ENCODE peak calls at places on chromosome 9, in seven cellular contexts. V is IMR-90, F is mesendoderm, T is H1, S is H9, R is mesenchymal stem cell, G is trophoblast cell. P is an unnamed sample.

GRCh38 chr9:132163457-132163875 is 1.6 kb downstream of the NTNG2 start:
- DNase-seq in V (peak), F (peak), T (no peak), S (no peak), R (peak), G (no peak), P (no peak)

GRCh38 chr9:122029898-122030297 is 63.2 kb downstream of the TTLL11 start:
- DNase-seq in V (no peak), F (peak), T (no peak), S (no peak), R (no peak), G (no peak), P (no peak)

GRCh38 chr9:128361981-128362646 is 9.1 kb upstream of the URM1 start:
- DNase-seq in V (peak), F (peak), T (no peak), S (peak), R (peak), G (peak), P (peak)

GRCh38 chr9:117273612-117274011 is 141.2 kb downstream of the ASTN2 start:
- DNase-seq in V (no peak), F (no peak), T (no peak), S (no peak), R (no peak), G (no peak), P (no peak)

GRCh38 chr9:127219533-127219932 is 45.0 kb upstream of the GARNL3 start:
- DNase-seq in V (no peak), F (no peak), T (no peak), S (no peak), R (no peak), G (no peak), P (no peak)

GRCh38 chr9:135939351-135940265 is 21.6 kb downstream of the UBAC1 start:
- DNase-seq in V (no peak), F (no peak), T (no peak), S (no peak), R (no peak), G (no peak), P (no peak)

GRCh38 chr9:18142964-18143363 is 331.0 kb upstream of the ADAMTSL1 start:
- DNase-seq in V (no peak), F (peak), T (no peak), S (no peak), R (no peak), G (no peak), P (no peak)

GRCh38 chr9:89750117-89750551 is 145.3 kb downstream of the GADD45G start:
- DNase-seq in V (no peak), F (peak), T (no peak), S (peak), R (no peak), G (no peak), P (peak)

GRCh38 chr9:105950894-105951293 is 256.6 kb downstream of the TMEM38B start:
- DNase-seq in V (no peak), F (no peak), T (no peak), S (no peak), R (no peak), G (no peak), P (no peak)

GRCh38 chr9:107874591-107875374 is 385.2 kb upstream of the KLF4 start:
- DNase-seq in V (no peak), F (no peak), T (no peak), S (no peak), R (no peak), G (peak), P (no peak)

DNA sequence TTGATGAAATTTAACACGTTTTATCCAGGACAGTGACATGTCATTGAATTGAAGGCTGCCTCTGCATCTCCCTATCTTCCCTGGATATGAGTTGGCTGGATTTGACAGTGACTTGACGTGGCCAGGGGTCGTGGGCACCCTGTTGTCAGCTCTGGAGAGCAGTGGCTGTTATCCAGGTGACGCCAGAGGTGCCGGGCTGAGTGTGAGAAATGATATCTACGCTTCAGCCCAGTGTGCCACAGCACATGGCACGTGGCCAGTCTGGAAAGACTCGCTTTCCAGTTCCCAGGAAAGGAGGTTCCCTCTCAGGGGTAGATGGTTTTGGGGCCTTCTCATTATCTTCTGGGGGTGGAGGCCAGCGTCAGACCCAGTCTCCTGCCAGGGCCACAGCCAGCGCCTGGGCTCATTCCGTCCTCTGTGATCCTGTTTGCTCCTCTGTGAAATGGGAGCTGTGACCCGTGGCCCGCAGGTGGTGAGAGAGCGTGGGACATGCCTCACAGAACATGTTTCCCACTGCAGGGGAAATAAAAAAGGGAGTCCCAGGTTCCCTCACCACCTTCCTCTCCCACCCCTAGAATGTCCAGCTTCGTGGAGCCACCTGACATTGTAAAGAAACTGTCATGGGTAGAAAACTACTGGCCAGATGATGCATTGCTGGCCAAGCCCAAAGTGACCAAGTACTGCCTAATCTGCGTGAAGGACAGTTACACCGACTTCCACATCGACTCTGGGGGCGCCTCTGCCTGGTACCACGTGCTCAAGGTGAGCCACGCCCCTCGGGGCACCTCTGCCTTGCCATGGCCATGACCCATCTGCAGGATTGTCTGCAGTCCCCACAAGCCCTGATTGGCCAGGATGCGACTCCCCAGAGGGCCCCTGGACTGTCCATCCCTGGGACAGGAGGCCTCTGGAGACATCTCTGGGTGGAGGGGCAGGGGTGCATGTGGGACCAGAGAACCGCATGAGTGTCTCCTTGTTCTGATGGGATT is 76.5 kb downstream of the PHF2 start:
- DNase-seq in V (no peak), F (no peak), T (no peak), S (no peak), R (no peak), G (no peak), P (no peak)
- H4K8ac ChIP-seq in V (no peak), F (no peak), T (peak), S (no peak), R (no peak), G (no peak), P (no peak)

DNA sequence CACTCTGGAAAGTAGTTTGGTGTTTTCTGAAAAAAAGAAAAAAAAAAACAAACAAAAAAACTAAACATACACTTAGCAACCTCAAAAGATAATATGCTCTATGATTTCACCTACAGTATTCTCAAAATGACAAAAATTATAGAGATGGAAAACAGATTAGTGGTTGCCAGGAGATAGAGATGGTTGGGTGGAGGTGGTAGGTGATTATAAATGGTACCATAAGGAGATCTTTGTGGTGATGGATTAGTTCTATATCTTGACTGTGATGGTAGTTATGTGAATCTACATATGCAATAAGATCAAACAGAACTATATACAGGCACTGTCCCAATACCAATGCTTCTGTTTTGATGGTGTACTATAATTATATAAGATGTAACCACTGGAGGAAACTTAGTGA is 32.0 kb downstream of the PTBP3 start:
- DNase-seq in V (no peak), F (no peak), T (no peak), S (no peak), R (no peak), G (no peak), P (no peak)
- H3K27ac ChIP-seq in V (no peak), F (no peak), T (no peak), S (no peak), R (no peak), G (no peak), P (no peak)

GRCh38 chr9:98040212-98040611 is 16.3 kb upstream of the NANS start:
- DNase-seq in V (no peak), F (no peak), T (no peak), S (no peak), R (no peak), G (no peak), P (no peak)

GRCh38 chr9:98043921-98044320 is 12.6 kb upstream of the NANS start:
- DNase-seq in V (no peak), F (no peak), T (no peak), S (no peak), R (no peak), G (no peak), P (no peak)

GRCh38 chr9:98037362-98037761 is 19.2 kb upstream of the NANS start:
- DNase-seq in V (peak), F (no peak), T (no peak), S (no peak), R (no peak), G (no peak), P (no peak)

GRCh38 chr9:98038958-98039357 is 17.6 kb upstream of the NANS start:
- DNase-seq in V (no peak), F (no peak), T (no peak), S (no peak), R (no peak), G (no peak), P (no peak)

DNA sequence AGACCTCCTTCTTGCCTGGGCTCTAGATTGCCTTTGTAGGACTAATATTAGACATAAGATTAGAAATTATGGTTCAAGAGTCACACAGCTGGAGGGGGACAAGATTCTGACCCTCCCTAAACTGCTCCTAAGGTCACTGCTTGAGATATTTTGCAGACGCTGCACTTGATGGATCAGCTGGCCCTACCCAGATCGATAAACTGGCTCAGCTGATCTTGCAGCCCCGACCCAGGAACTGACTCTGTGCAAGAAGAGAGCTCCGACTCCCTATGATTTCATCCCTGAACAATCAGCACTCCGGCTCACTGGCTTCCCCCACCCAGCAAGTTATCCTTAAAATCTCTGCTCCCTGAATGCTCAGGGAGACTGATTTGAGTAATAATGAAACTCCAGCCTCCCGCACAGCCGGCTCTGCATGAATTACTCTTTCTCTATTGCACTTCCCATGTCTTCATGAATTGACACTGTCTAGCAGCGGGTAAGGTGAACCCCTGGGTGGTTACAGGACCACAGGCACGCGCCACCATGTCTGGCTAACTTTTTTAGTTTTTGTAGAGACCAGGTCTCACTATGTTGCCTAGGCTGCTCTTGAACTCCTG is 17.0 kb upstream of the NANS start:
- DNase-seq in V (peak), F (no peak), T (no peak), S (no peak), R (no peak), G (no peak), P (no peak)
- H4K8ac ChIP-seq in V (no peak), F (no peak), T (no peak), S (no peak), R (no peak), G (no peak), P (no peak)

GRCh38 chr9:37917315-37917731 is 13.4 kb upstream of the SLC25A51 start:
- DNase-seq in V (no peak), F (no peak), T (no peak), S (no peak), R (no peak), G (no peak), P (no peak)
- H3K27ac ChIP-seq in V (peak), F (no peak), T (no peak), S (no peak), R (no peak), G (no peak), P (no peak)

GRCh38 chr9:95134457-95134881 is 183.0 kb downstream of the FANCC start:
- DNase-seq in V (no peak), F (no peak), T (no peak), S (no peak), R (no peak), G (no peak), P (no peak)
- H4K8ac ChIP-seq in V (no peak), F (no peak), T (no peak), S (no peak), R (no peak), G (no peak), P (no peak)

P was measured in neuronal stem cell.